ENCODE peak calls at places on chromosomes 2 and 18, in seven cellular contexts. R is stimulated activated CD4-positive, alpha-beta T cell treated with anti-CD3 and anti-CD28 coated beads, Interleukin-4, amount 100 ng/mL, for 24 hours; Z is fibroblast of mammary gland; E is CD8-positive, alpha-beta memory T cell; O is NCI-H2081; B is tibial nerve; K is fibroblast of the aortic adventitia. J is an unnamed sample.
A peak's percentile ranks its signal among the peaks of the same experiment; 100 is the strongest.

GRCh38 chr2:118833716-118834439 is 13.6 kb downstream of the EN1 start:
- DNase-seq in Z (no peak), R (no peak), E (no peak), K (no peak), O (no peak), B (no peak), J (no peak)

GRCh38 chr2:152615177-152615576 is 102.1 kb downstream of the PRPF40A start:
- DNase-seq in O (no peak), R (no peak), E (no peak), Z (no peak), B (no peak), K (no peak), J (no peak)

GRCh38 chr2:120430501-120430830 is 84.5 kb downstream of the INHBB start:
- DNase-seq in O (no peak), R (no peak), E (no peak), Z (no peak), K (no peak), B (no peak), J (no peak)

GRCh38 chr2:194745532-194746146 is 911.4 kb upstream of the SLC39A10 start:
- DNase-seq in B (no peak), O (no peak), K (no peak), Z (no peak), R (no peak), E (no peak), J (no peak)

GRCh38 chr2:9205963-9206948 is at the start of gene ASAP2:
- DNase-seq in B (peak; percentile 26), Z (peak; percentile 55), K (peak; percentile 58), E (no peak), R (peak; percentile 31), O (peak; percentile 78), J (peak; percentile 80)

GRCh38 chr2:24459224-24459799 is 31.7 kb upstream of the NCOA1 start:
- DNase-seq in Z (no peak), K (no peak), O (no peak), E (no peak), R (no peak), B (no peak), J (no peak)

GRCh38 chr2:142415461-142415860 is 284.6 kb upstream of the LRP1B start:
- DNase-seq in Z (no peak), R (no peak), E (no peak), K (no peak), O (no peak), B (no peak), J (no peak)

GRCh38 chr2:215059724-215060123 is 78.7 kb downstream of the ABCA12 start:
- DNase-seq in O (no peak), B (no peak), Z (no peak), K (peak; percentile 1), E (no peak), R (no peak), J (no peak)

GRCh38 chr2:160368988-160369935 is 124.3 kb downstream of the RBMS1 start:
- DNase-seq in E (no peak), B (no peak), O (no peak), K (peak; percentile 58), R (no peak), Z (peak; percentile 87), J (no peak)

GRCh38 chr18:22634464-22634863 is 216.7 kb upstream of the CTAGE1 start:
- DNase-seq in B (no peak), K (no peak), O (no peak), E (no peak), R (no peak), Z (no peak), J (no peak)

GRCh38 chr18:35322486-35323258 is 21.5 kb downstream of the ZNF24 start:
- DNase-seq in R (no peak), Z (no peak), E (no peak), K (no peak), O (no peak), B (no peak), J (no peak)

GRCh38 chr2:167637726-167638125 is 609.7 kb downstream of the STK39 start:
- DNase-seq in O (no peak), R (no peak), Z (peak; percentile 30), K (no peak), E (no peak), B (no peak), J (no peak)

GRCh38 chr18:44911773-44912172 is 231.1 kb downstream of the SETBP1 start:
- DNase-seq in B (no peak), R (no peak), E (no peak), O (no peak), Z (no peak), K (no peak), J (no peak)

GRCh38 chr18:2984703-2985261 is 28.2 kb downstream of the LPIN2 start:
- DNase-seq in B (no peak), E (no peak), Z (no peak), R (no peak), O (no peak), K (no peak), J (no peak)

GRCh38 chr2:108923019-108923700 is 65.9 kb downstream of the EDAR start:
- DNase-seq in E (no peak), B (no peak), R (no peak), Z (no peak), O (no peak), K (no peak), J (no peak)

GRCh38 chr2:42317486-42317885 is 43.5 kb downstream of the COX7A2L start:
- DNase-seq in B (no peak), R (no peak), E (no peak), K (no peak), O (no peak), Z (no peak), J (no peak)

GRCh38 chr2:182650704-182651103 is 65.4 kb upstream of the DNAJC10 start:
- DNase-seq in B (no peak), E (no peak), R (no peak), O (peak; percentile 53), Z (peak; percentile 79), K (peak; percentile 86), J (no peak)

J was measured in GM13976.